ENCODE peak calls at places on chromosomes 1 and 21, in eight cellular contexts. K is posterior vena cava, R is smooth muscle cell of the brain vasculature, M is left ventricle myocardium inferior, N is GM12865, Q is MCF 10A, P is AG09309, Y is AML-193. X is an unnamed sample.

GRCh38 chr1:7630378-7630777 is 140.7 kb upstream of the VAMP3 start:
- DNase-seq in R (no peak), Y (no peak), P (no peak), K (no peak), Q (no peak), M (no peak), N (no peak), X (no peak)

GRCh38 chr1:41728403-41729202 is 190.1 kb downstream of the HIVEP3 start:
- DNase-seq in N (peak; percentile 97), Y (no peak), R (no peak), Q (no peak), P (no peak), K (no peak), M (no peak), X (no peak)

GRCh38 chr1:116376734-116377096 is 3.7 kb downstream of the ATP1A1 start:
- DNase-seq in M (no peak), Y (no peak), Q (no peak), K (no peak), P (no peak), N (no peak), R (no peak), X (no peak)

GRCh38 chr1:59638172-59638800 is 176.5 kb upstream of the HOOK1 start:
- DNase-seq in Y (no peak), M (no peak), K (no peak), Q (no peak), R (peak; percentile 67), N (peak; percentile 2), P (peak; percentile 73), X (peak; percentile 28)

GRCh38 chr21:29030909-29031308 is 6.4 kb downstream of the USP16 start:
- DNase-seq in K (no peak), N (no peak), R (no peak), P (no peak), Y (no peak), Q (no peak), M (no peak), X (no peak)

GRCh38 chr1:14363707-14364413 is 234.6 kb upstream of the KAZN start:
- DNase-seq in N (no peak), P (no peak), M (no peak), Y (no peak), Q (no peak), R (no peak), K (no peak), X (no peak)

GRCh38 chr1:199123615-199124014 is 484.8 kb downstream of the PTPRC start:
- DNase-seq in K (no peak), Y (peak; percentile 29), R (no peak), P (peak; percentile 96), M (no peak), Q (no peak), N (no peak), X (no peak)

GRCh38 chr21:38985423-38986378 is 180.0 kb downstream of the ETS2 start:
- DNase-seq in K (peak; percentile 91), Y (peak; percentile 39), N (peak; percentile 38), P (peak; percentile 96), R (peak; percentile 59), Q (peak; percentile 67), M (peak; percentile 72), X (peak; percentile 77)